ENCODE peak calls at places on chromosomes 13 and 19, in nine cellular contexts. One of them, this sample, is unnamed.

GRCh38 chr19:50252111-50252886 is 48.9 kb downstream of the MYH14 start:
- DNase-seq in pancreas: no peak
- DNase-seq in uterus: no peak
- DNase-seq in BJ: no peak
- DNase-seq in left lung: no peak
- DNase-seq in transverse colon: peak; percentile 26
- DNase-seq in colonic mucosa: peak; percentile 35
- DNase-seq in retinal pigment epithelial cell: no peak
- DNase-seq in mucosa of descending colon: peak; percentile 42
- DNase-seq in this sample: no peak

GRCh38 chr13:99961634-99962033 is 9.9 kb downstream of the ZIC5 start:
- DNase-seq in left lung: no peak
- DNase-seq in retinal pigment epithelial cell: no peak
- DNase-seq in uterus: no peak
- DNase-seq in pancreas: no peak
- DNase-seq in mucosa of descending colon: no peak
- DNase-seq in colonic mucosa: no peak
- DNase-seq in transverse colon: no peak
- DNase-seq in BJ: no peak
- DNase-seq in this sample: peak; percentile 75

GRCh38 chr13:24180743-24181384 is 20.3 kb downstream of the SPATA13 start:
- DNase-seq in transverse colon: no peak
- DNase-seq in left lung: no peak
- DNase-seq in uterus: no peak
- DNase-seq in mucosa of descending colon: no peak
- DNase-seq in colonic mucosa: no peak
- DNase-seq in retinal pigment epithelial cell: no peak
- DNase-seq in BJ: no peak
- DNase-seq in pancreas: no peak
- DNase-seq in this sample: no peak

GRCh38 chr13:24159362-24159761 is 1.2 kb upstream of the SPATA13 start:
- DNase-seq in BJ: no peak
- DNase-seq in transverse colon: no peak
- DNase-seq in mucosa of descending colon: no peak
- DNase-seq in pancreas: no peak
- DNase-seq in colonic mucosa: no peak
- DNase-seq in uterus: no peak
- DNase-seq in left lung: no peak
- DNase-seq in retinal pigment epithelial cell: no peak
- DNase-seq in this sample: no peak

GRCh38 chr19:55647732-55648656 is at the start of gene CCDC106:
- DNase-seq in retinal pigment epithelial cell: no peak
- DNase-seq in left lung: no peak
- DNase-seq in colonic mucosa: peak; percentile 63
- DNase-seq in transverse colon: peak; percentile 72
- DNase-seq in pancreas: peak; percentile 88
- DNase-seq in uterus: peak; percentile 81
- DNase-seq in mucosa of descending colon: peak; percentile 73
- DNase-seq in BJ: no peak
- DNase-seq in this sample: no peak

GRCh38 chr13:37701306-37701705 is 102.7 kb upstream of the POSTN start:
- DNase-seq in transverse colon: no peak
- DNase-seq in mucosa of descending colon: no peak
- DNase-seq in retinal pigment epithelial cell: no peak
- DNase-seq in uterus: no peak
- DNase-seq in colonic mucosa: no peak
- DNase-seq in left lung: no peak
- DNase-seq in BJ: peak; percentile 54
- DNase-seq in pancreas: no peak
- DNase-seq in this sample: no peak

GRCh38 chr13:113922412-113923118 is 51.3 kb downstream of the C13orf46 start:
- DNase-seq in colonic mucosa: no peak
- DNase-seq in pancreas: no peak
- DNase-seq in BJ: no peak
- DNase-seq in left lung: no peak
- DNase-seq in retinal pigment epithelial cell: no peak
- DNase-seq in transverse colon: no peak
- DNase-seq in mucosa of descending colon: no peak
- DNase-seq in uterus: peak; percentile 10
- DNase-seq in this sample: no peak

GRCh38 chr19:18785179-18786124 is 5.7 kb downstream of the COMP start:
- DNase-seq in colonic mucosa: peak; percentile 94
- DNase-seq in uterus: peak; percentile 81
- DNase-seq in pancreas: peak; percentile 90
- DNase-seq in left lung: peak; percentile 70
- DNase-seq in BJ: no peak
- DNase-seq in mucosa of descending colon: peak; percentile 93
- DNase-seq in transverse colon: peak; percentile 88
- DNase-seq in retinal pigment epithelial cell: no peak
- DNase-seq in this sample: no peak

GRCh38 chr19:39481676-39482075 is 1.0 kb downstream of the TIMM50 start:
- DNase-seq in mucosa of descending colon: no peak
- DNase-seq in uterus: no peak
- DNase-seq in transverse colon: no peak
- DNase-seq in colonic mucosa: no peak
- DNase-seq in BJ: no peak
- DNase-seq in pancreas: no peak
- DNase-seq in retinal pigment epithelial cell: no peak
- DNase-seq in left lung: no peak
- DNase-seq in this sample: no peak

GRCh38 chr13:34772881-34773280 is 169.2 kb upstream of the NBEA start:
- DNase-seq in transverse colon: no peak
- DNase-seq in retinal pigment epithelial cell: no peak
- DNase-seq in left lung: no peak
- DNase-seq in pancreas: no peak
- DNase-seq in mucosa of descending colon: no peak
- DNase-seq in colonic mucosa: no peak
- DNase-seq in uterus: no peak
- DNase-seq in BJ: no peak
- DNase-seq in this sample: no peak

GRCh38 chr13:59458908-59459579 is 704.7 kb downstream of the DIAPH3 start:
- DNase-seq in mucosa of descending colon: no peak
- DNase-seq in transverse colon: no peak
- DNase-seq in colonic mucosa: no peak
- DNase-seq in uterus: no peak
- DNase-seq in pancreas: no peak
- DNase-seq in retinal pigment epithelial cell: no peak
- DNase-seq in BJ: peak; percentile 62
- DNase-seq in left lung: no peak
- DNase-seq in this sample: peak; percentile 44

GRCh38 chr19:56393119-56394012 is at the start of gene ZNF582:
- DNase-seq in colonic mucosa: peak; percentile 94
- DNase-seq in transverse colon: peak; percentile 92
- DNase-seq in retinal pigment epithelial cell: peak; percentile 88
- DNase-seq in pancreas: peak; percentile 96
- DNase-seq in mucosa of descending colon: peak; percentile 96
- DNase-seq in left lung: peak; percentile 97
- DNase-seq in uterus: peak; percentile 95
- DNase-seq in BJ: peak; percentile 70
- DNase-seq in this sample: peak; percentile 89

GRCh38 chr13:60386250-60386649 is 10.8 kb upstream of the TDRD3 start:
- DNase-seq in BJ: no peak
- DNase-seq in colonic mucosa: no peak
- DNase-seq in uterus: no peak
- DNase-seq in mucosa of descending colon: no peak
- DNase-seq in left lung: no peak
- DNase-seq in retinal pigment epithelial cell: no peak
- DNase-seq in pancreas: no peak
- DNase-seq in transverse colon: no peak
- DNase-seq in this sample: no peak

GRCh38 chr19:47037766-47038165 is 10.7 kb downstream of the TMEM160 start:
- DNase-seq in colonic mucosa: no peak
- DNase-seq in mucosa of descending colon: no peak
- DNase-seq in uterus: no peak
- DNase-seq in left lung: no peak
- DNase-seq in BJ: no peak
- DNase-seq in retinal pigment epithelial cell: no peak
- DNase-seq in pancreas: peak; percentile 59
- DNase-seq in transverse colon: no peak
- DNase-seq in this sample: no peak

GRCh38 chr13:51148223-51148951 is 37.3 kb upstream of the C13orf42 start:
- DNase-seq in retinal pigment epithelial cell: no peak
- DNase-seq in left lung: no peak
- DNase-seq in BJ: no peak
- DNase-seq in pancreas: peak; percentile 60
- DNase-seq in mucosa of descending colon: no peak
- DNase-seq in transverse colon: no peak
- DNase-seq in colonic mucosa: no peak
- DNase-seq in uterus: no peak
- DNase-seq in this sample: no peak
- H3K4me3 ChIP-seq in retinal pigment epithelial cell: no peak overlapping the region
- H3K4me3 ChIP-seq in left lung: no peak overlapping the region
- H3K4me3 ChIP-seq in BJ: no peak overlapping the region
- H3K4me3 ChIP-seq in pancreas: no peak overlapping the region
- H3K4me3 ChIP-seq in mucosa of descending colon: no peak overlapping the region
- H3K4me3 ChIP-seq in transverse colon: no peak overlapping the region
- H3K4me3 ChIP-seq in colonic mucosa: no peak overlapping the region
- H3K4me3 ChIP-seq in uterus: no peak overlapping the region
- H3K4me3 ChIP-seq in this sample: no peak overlapping the region

DNA sequence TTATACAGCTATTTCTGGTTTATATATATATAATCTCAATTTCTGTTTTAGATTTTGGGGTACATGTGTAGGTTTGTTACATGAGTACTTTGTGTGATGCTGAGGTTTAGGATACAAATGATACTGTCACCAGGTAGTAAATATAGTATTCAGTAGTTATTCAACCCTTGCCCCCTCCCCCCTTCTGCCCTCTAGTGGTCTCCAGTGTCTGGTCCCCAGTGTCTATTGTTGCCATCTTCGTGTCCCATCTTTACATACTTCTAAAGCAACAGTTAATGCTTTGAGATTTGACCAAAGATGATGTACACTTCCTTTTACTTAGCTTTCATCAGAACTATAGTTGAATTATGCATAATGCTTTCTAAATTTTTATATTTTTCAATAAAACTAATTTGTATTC is 1623.4 kb upstream of the PRR20A start:
- DNase-seq in mucosa of descending colon: no peak
- DNase-seq in retinal pigment epithelial cell: no peak
- DNase-seq in BJ: no peak
- DNase-seq in colonic mucosa: no peak
- DNase-seq in left lung: no peak
- DNase-seq in pancreas: no peak
- DNase-seq in uterus: no peak
- DNase-seq in transverse colon: no peak
- DNase-seq in this sample: no peak
- TF ChIP-seq CTCF in mucosa of descending colon: no peak
- TF ChIP-seq CTCF in retinal pigment epithelial cell: peak; percentile 45
- TF ChIP-seq CTCF in BJ: no peak
- TF ChIP-seq CTCF in colonic mucosa: no peak
- TF ChIP-seq CTCF in left lung: no peak
- TF ChIP-seq CTCF in pancreas: no peak
- TF ChIP-seq CTCF in uterus: no peak
- TF ChIP-seq CTCF in transverse colon: no peak
- TF ChIP-seq CTCF in this sample: no peak

DNA sequence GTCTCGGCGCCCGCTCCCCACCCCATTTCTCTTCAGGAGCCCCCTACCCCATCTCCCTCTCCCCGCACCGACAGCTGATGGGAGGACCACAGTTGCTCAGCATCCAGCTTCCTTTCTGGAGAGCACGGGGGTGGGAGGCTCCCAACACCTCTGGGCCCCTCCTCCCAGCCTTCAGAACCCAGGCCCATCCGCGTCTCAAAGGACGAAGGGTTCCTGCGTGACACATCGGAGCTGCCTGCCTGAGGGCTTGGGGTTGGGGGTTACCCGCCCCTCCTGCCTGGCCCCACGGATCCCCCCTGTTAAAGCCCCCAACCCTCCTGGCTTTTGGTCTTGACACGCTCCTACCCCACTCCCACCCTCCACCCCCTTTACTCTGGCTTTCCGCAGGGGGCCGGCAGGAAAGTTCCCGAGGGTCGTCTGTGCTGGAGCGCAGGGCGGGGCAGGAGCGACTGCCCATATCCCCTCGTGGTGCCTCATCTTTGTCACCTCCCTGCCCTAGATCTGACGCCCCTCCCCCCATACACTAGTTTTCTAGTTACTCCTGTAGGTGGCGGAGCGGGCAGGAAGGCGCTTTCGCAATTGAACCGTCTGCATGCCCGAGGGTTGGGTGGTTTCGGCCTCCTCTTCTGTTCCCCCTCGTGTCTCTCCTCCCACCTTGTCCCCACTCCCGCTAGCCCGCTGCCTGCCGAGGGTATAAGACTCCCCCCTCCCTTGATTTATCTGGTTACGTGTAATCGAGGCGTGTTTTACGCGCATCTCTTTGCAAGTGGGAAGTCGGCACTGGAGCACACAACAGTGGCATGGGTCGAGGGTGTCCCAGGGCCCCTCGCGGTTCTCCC is 922 bp downstream of the TRAPPC5 start:
- DNase-seq in retinal pigment epithelial cell: peak; percentile 22
- DNase-seq in left lung: peak; percentile 89
- DNase-seq in colonic mucosa: peak; percentile 88
- DNase-seq in transverse colon: peak; percentile 82
- DNase-seq in pancreas: peak; percentile 83
- DNase-seq in uterus: peak; percentile 55
- DNase-seq in mucosa of descending colon: peak; percentile 88
- DNase-seq in BJ: no peak
- DNase-seq in this sample: peak; percentile 47
- H3K4me3 ChIP-seq in retinal pigment epithelial cell: peak overlapping the region; percentile 87
- H3K4me3 ChIP-seq in left lung: peak overlapping the region; percentile 96
- H3K4me3 ChIP-seq in colonic mucosa: peak overlapping the region; percentile 83
- H3K4me3 ChIP-seq in transverse colon: peak overlapping the region; percentile 98
- H3K4me3 ChIP-seq in pancreas: peak overlapping the region; percentile 100
- H3K4me3 ChIP-seq in uterus: peak overlapping the region; percentile 99
- H3K4me3 ChIP-seq in mucosa of descending colon: peak overlapping the region; percentile 100
- H3K4me3 ChIP-seq in BJ: peak overlapping the region; percentile 100
- H3K4me3 ChIP-seq in this sample: peak overlapping the region; percentile 100

DNA sequence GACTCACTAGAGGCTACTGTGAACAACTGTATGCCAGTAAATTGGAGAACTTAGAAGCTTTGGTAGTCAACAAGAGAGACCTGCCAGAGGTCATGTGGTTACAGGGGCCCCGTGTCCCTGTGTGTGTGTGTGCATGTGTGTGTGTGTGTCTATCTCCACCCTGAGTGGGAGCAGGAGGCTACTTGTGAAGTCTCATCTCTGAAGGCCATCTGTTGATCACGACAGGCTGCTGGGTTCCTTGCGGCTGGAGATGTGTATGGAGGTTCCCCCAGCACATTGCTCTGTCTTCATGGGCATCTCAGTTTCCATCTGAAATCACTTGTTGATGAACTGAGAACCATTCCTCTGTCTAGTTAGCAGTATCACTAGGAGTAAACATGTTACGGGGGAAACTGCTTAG is 58.2 kb upstream of the TEX29 start:
- DNase-seq in colonic mucosa: no peak
- DNase-seq in left lung: no peak
- DNase-seq in retinal pigment epithelial cell: no peak
- DNase-seq in mucosa of descending colon: no peak
- DNase-seq in transverse colon: no peak
- DNase-seq in uterus: no peak
- DNase-seq in pancreas: no peak
- DNase-seq in BJ: no peak
- DNase-seq in this sample: no peak
- TF ChIP-seq CTCF in colonic mucosa: no peak
- TF ChIP-seq CTCF in left lung: no peak
- TF ChIP-seq CTCF in retinal pigment epithelial cell: no peak
- TF ChIP-seq CTCF in mucosa of descending colon: no peak
- TF ChIP-seq CTCF in transverse colon: no peak
- TF ChIP-seq CTCF in uterus: no peak
- TF ChIP-seq CTCF in pancreas: no peak
- TF ChIP-seq CTCF in BJ: no peak
- TF ChIP-seq CTCF in this sample: no peak

This sample was measured in astrocyte of the cerebellum.